ENCODE peak calls at places on chromosomes 12 and 14, in six cellular contexts. D is OCI-LY7, L is HFF-Myc, E is H1, J is neuronal stem cell, P is left lung. C is an unnamed sample.

GRCh38 chr12:107448198-107448597 is 237.4 kb upstream of the PWP1 start:
- DNase-seq in P (no peak), E (no peak), L (no peak), J (peak), D (peak), C (no peak)

GRCh38 chr12:45637706-45638105 is 91.8 kb upstream of the ARID2 start:
- DNase-seq in J (no peak), E (no peak), L (peak), D (no peak), P (no peak), C (no peak)

GRCh38 chr12:50188875-50189575 is 21.9 kb upstream of the CERS5 start:
- DNase-seq in L (no peak), J (no peak), D (peak), E (no peak), P (no peak), C (no peak)

GRCh38 chr12:126915309-126915708 is 1351.7 kb upstream of the TMEM132C start:
- DNase-seq in L (no peak), D (no peak), P (no peak), J (no peak), E (no peak), C (no peak)

GRCh38 chr14:98994571-98994970 is 277.4 kb downstream of the BCL11B start:
- DNase-seq in E (no peak), J (no peak), D (no peak), L (no peak), P (no peak), C (no peak)

GRCh38 chr12:13241833-13242232 is 45.3 kb downstream of the EMP1 start:
- DNase-seq in E (no peak), D (no peak), P (no peak), J (no peak), L (no peak), C (no peak)

GRCh38 chr12:89060133-89060532 is 292.2 kb downstream of the DUSP6 start:
- DNase-seq in D (no peak), E (no peak), L (no peak), J (peak), P (no peak), C (no peak)

GRCh38 chr12:125163148-125163547 is 97.9 kb downstream of the AACS start:
- DNase-seq in E (no peak), D (no peak), L (no peak), J (no peak), P (no peak), C (no peak)

GRCh38 chr14:70595443-70596185 is 4.8 kb downstream of the MED6 start:
- DNase-seq in L (no peak), E (no peak), D (no peak), J (no peak), P (no peak), C (no peak)

GRCh38 chr12:3200779-3201738 is 123.9 kb downstream of the TSPAN9 start:
- DNase-seq in J (no peak), E (no peak), L (no peak), P (no peak), D (no peak), C (no peak)

GRCh38 chr14:42742084-42742483 is 1135.4 kb downstream of the LRFN5 start:
- DNase-seq in L (no peak), P (no peak), D (no peak), E (no peak), J (no peak), C (no peak)

GRCh38 chr12:64392221-64392620 is 1.7 kb upstream of the C12orf56 start:
- DNase-seq in L (no peak), D (peak), E (no peak), P (no peak), J (no peak), C (peak)

GRCh38 chr14:71403673-71404072 is 496.4 kb downstream of the PCNX1 start:
- DNase-seq in L (no peak), P (no peak), D (peak), J (no peak), E (no peak), C (peak)

GRCh38 chr14:99028041-99028440 is 244.0 kb downstream of the BCL11B start:
- DNase-seq in E (no peak), D (no peak), P (no peak), J (no peak), L (no peak), C (no peak)

GRCh38 chr14:67413806-67414769 is 2.1 kb upstream of the PLEK2 start:
- DNase-seq in P (no peak), D (no peak), J (no peak), L (peak), E (peak), C (no peak)

GRCh38 chr12:61757831-61758505 is 502.2 kb upstream of the USP15 start:
- DNase-seq in P (no peak), E (no peak), D (no peak), J (no peak), L (no peak), C (no peak)

GRCh38 chr12:111942557-111942956 is 70.4 kb downstream of the TMEM116 start:
- DNase-seq in D (no peak), P (no peak), L (peak), E (no peak), J (no peak), C (no peak)

GRCh38 chr12:26895672-26896071 is 42.1 kb downstream of the INTS13 start:
- DNase-seq in D (no peak), P (no peak), L (no peak), E (no peak), J (no peak), C (no peak)

GRCh38 chr14:74275265-74275841 is 27.4 kb downstream of the ABCD4 start:
- DNase-seq in P (no peak), L (peak), J (no peak), E (no peak), D (no peak), C (peak)

GRCh38 chr12:70852416-70853150 is 68.0 kb downstream of the PTPRR start:
- DNase-seq in P (no peak), E (no peak), D (no peak), J (no peak), L (no peak), C (no peak)

GRCh38 chr12:118053071-118053985 is 7.7 kb downstream of the WSB2 start:
- DNase-seq in D (no peak), J (no peak), L (no peak), P (no peak), E (no peak), C (no peak)

GRCh38 chr12:98754095-98754494 is 109.0 kb downstream of the APAF1 start:
- DNase-seq in D (no peak), L (no peak), E (no peak), P (no peak), J (no peak), C (no peak)

GRCh38 chr14:99055816-99056215 is 216.2 kb downstream of the BCL11B start:
- DNase-seq in L (no peak), D (no peak), P (no peak), E (no peak), J (no peak), C (peak)

GRCh38 chr12:75478395-75478794 is 2.2 kb upstream of the GLIPR1 start:
- DNase-seq in P (no peak), D (peak), J (no peak), E (no peak), L (no peak), C (peak)
- H3K4me3 ChIP-seq in P (no peak), D (no peak), J (no peak), E (no peak), L (no peak), C (no peak)

GRCh38 chr12:128111333-128111732 is 155.6 kb upstream of the TMEM132C start:
- DNase-seq in P (no peak), J (no peak), E (no peak), D (no peak), L (no peak), C (no peak)

GRCh38 chr12:128116537-128116936 is 150.4 kb upstream of the TMEM132C start:
- DNase-seq in E (no peak), P (no peak), J (no peak), D (no peak), L (no peak), C (no peak)

GRCh38 chr12:128111951-128112350 is 155.0 kb upstream of the TMEM132C start:
- DNase-seq in E (peak), L (no peak), D (no peak), P (no peak), J (no peak), C (no peak)

GRCh38 chr12:128109636-128110035 is 157.3 kb upstream of the TMEM132C start:
- DNase-seq in L (no peak), D (no peak), E (no peak), J (no peak), P (no peak), C (no peak)

DNA sequence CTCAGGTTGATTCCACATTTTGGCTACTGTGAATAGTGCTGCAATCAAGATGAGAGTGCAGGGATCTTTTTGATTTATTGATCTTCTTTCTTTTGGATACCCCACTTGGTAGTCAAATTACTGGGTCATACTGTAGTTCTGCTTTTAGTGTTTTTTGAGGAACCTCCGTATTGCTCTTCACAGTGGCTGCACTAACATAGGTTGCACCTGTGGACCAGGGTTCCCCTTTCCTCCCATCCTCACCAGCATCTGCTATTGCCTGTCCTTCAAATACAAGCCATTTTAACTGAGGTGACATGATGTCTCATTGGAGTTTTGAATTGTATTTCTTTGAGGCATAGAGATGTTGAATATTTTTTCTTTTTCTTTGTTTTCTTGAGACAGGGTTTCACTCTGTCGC is 152.5 kb upstream of the TMEM132C start:
- DNase-seq in L (no peak), E (no peak), D (no peak), P (no peak), J (no peak), C (no peak)
- H3K4me3 ChIP-seq in L (no peak), E (no peak), D (no peak), P (no peak), J (no peak), C (no peak)

DNA sequence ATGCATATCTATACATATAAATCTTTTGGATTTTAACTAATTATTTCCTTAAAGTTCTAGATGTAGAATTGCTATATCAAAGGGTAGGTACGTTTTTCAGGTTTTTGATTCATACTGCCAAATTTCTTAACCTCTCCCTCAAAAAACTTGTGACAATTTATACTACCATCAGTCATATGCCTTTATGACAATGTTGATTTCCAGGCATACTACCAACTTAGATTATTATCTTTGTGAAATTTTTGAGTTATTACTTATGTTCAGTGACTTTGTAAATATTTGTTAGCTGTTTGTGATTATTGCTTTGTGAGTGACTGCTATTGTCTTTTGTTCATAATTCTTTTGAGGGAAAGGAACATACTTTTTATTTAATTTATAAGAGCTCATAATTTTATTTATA is 107.0 kb downstream of the SLC38A6 start:
- DNase-seq in L (no peak), E (no peak), J (no peak), D (no peak), P (no peak), C (no peak)
- H3K4me3 ChIP-seq in L (no peak), E (no peak), J (no peak), D (no peak), P (no peak), C (no peak)

GRCh38 chr12:54364413-54364812 is at the start of gene GPR84:
- DNase-seq in D (peak), J (no peak), E (no peak), P (no peak), L (no peak), C (peak)
- H3K4me3 ChIP-seq in D (no peak), J (peak), E (no peak), P (no peak), L (no peak), C (no peak)

GRCh38 chr14:55772521-55772920 is 192.5 kb downstream of the KTN1 start:
- DNase-seq in E (no peak), P (no peak), J (no peak), D (no peak), L (no peak), C (no peak)
- H3K4me3 ChIP-seq in E (no peak), P (no peak), J (no peak), D (no peak), L (no peak), C (no peak)

DNA sequence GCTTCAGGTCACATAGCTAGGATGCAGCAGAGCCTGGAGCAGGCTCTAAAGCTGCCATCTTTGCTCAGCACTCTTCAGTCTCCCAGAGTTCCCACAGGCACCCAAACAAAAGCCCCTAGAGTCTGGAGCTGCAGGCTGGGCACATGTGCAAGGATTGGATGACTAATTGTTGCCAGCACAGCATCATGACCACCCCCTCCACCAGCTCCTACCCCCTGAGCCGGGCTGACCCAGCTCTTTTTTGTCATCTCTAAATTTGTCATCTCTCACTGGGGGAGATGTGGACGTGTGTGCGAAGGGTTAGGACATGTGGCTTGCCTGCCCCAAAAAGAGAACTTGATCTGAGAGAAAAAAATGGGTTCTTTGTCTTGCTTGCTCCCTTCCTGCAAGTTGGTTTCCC is 4.3 kb upstream of the MMP19 start:
- DNase-seq in E (no peak), J (no peak), P (peak), L (peak), D (no peak), C (no peak)
- H3K4me3 ChIP-seq in E (no peak), J (no peak), P (no peak), L (peak), D (no peak), C (no peak)

DNA sequence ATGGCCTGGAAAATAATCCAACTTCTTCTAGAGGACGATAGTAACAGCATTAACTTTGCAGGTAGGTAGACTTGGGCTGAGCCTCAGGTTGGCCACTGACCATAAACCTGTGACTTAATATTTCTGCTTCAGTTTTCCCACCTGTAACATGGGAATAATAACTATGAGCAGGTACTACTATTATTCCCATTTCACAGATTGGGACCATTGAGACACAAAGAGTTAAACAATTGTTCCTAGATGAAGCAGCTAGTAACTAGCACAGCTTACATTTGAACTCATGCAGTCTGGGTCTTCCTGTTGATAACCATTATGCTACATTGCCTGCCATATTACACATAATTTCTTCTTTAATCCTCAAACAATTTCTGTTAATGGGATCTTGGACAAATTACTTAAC is 217.7 kb downstream of the NUAK1 start:
- DNase-seq in L (no peak), J (no peak), P (no peak), E (no peak), D (no peak), C (no peak)
- H3K4me3 ChIP-seq in L (no peak), J (no peak), P (no peak), E (no peak), D (no peak), C (no peak)